ENCODE peak calls at places on chromosomes 11 and 22, in six cellular contexts. One of them, this sample, is unnamed.
A peak's percentile ranks its signal among the peaks of the same experiment; 100 is the strongest.

GRCh38 chr11:116948375-116948774 is 111.0 kb upstream of the APOA1 start:
- DNase-seq in heart right ventricle: no peak
- DNase-seq in cardiac fibroblast: peak; percentile 67
- DNase-seq in HAP-1: no peak
- DNase-seq in GM23248: peak; percentile 39
- DNase-seq in right lobe of liver: no peak
- DNase-seq in this sample: peak; percentile 19

GRCh38 chr22:27260087-27260730 is 541.3 kb downstream of the MN1 start:
- DNase-seq in heart right ventricle: no peak
- DNase-seq in cardiac fibroblast: no peak
- DNase-seq in HAP-1: no peak
- DNase-seq in GM23248: no peak
- DNase-seq in right lobe of liver: no peak
- DNase-seq in this sample: no peak

GRCh38 chr11:128903248-128904041 is 12.3 kb downstream of the KCNJ5 start:
- DNase-seq in heart right ventricle: no peak
- DNase-seq in cardiac fibroblast: no peak
- DNase-seq in HAP-1: no peak
- DNase-seq in GM23248: peak; percentile 61
- DNase-seq in right lobe of liver: peak; percentile 47
- DNase-seq in this sample: peak; percentile 16

GRCh38 chr11:78417175-78417887 is at the start of gene GAB2:
- DNase-seq in heart right ventricle: no peak
- DNase-seq in cardiac fibroblast: no peak
- DNase-seq in HAP-1: no peak
- DNase-seq in GM23248: no peak
- DNase-seq in right lobe of liver: peak; percentile 53
- DNase-seq in this sample: no peak

GRCh38 chr11:16603245-16603644 is 135.2 kb upstream of the C11orf58 start:
- DNase-seq in heart right ventricle: no peak
- DNase-seq in cardiac fibroblast: no peak
- DNase-seq in HAP-1: no peak
- DNase-seq in GM23248: no peak
- DNase-seq in right lobe of liver: no peak
- DNase-seq in this sample: no peak

GRCh38 chr22:43177479-43177878 is 9.5 kb downstream of the TTLL12 start:
- DNase-seq in heart right ventricle: no peak
- DNase-seq in cardiac fibroblast: no peak
- DNase-seq in HAP-1: no peak
- DNase-seq in GM23248: no peak
- DNase-seq in right lobe of liver: no peak
- DNase-seq in this sample: no peak

GRCh38 chr11:128707671-128708070 is 13.8 kb downstream of the FLI1 start:
- DNase-seq in heart right ventricle: no peak
- DNase-seq in cardiac fibroblast: peak; percentile 80
- DNase-seq in HAP-1: no peak
- DNase-seq in GM23248: peak; percentile 91
- DNase-seq in right lobe of liver: no peak
- DNase-seq in this sample: peak; percentile 53

GRCh38 chr22:44500623-44501022 is 2.6 kb upstream of the RTL6 start:
- DNase-seq in heart right ventricle: no peak
- DNase-seq in cardiac fibroblast: no peak
- DNase-seq in HAP-1: no peak
- DNase-seq in GM23248: no peak
- DNase-seq in right lobe of liver: no peak
- DNase-seq in this sample: no peak

GRCh38 chr11:33461319-33461718 is 204.1 kb downstream of the HIPK3 start:
- DNase-seq in heart right ventricle: no peak
- DNase-seq in cardiac fibroblast: no peak
- DNase-seq in HAP-1: no peak
- DNase-seq in GM23248: no peak
- DNase-seq in right lobe of liver: no peak
- DNase-seq in this sample: no peak

GRCh38 chr11:35682230-35683195 is 19.9 kb downstream of the TRIM44 start:
- DNase-seq in heart right ventricle: no peak
- DNase-seq in cardiac fibroblast: peak; percentile 44
- DNase-seq in HAP-1: peak; percentile 47
- DNase-seq in GM23248: peak; percentile 30
- DNase-seq in right lobe of liver: no peak
- DNase-seq in this sample: peak; percentile 14

GRCh38 chr11:2280208-2280607 is 9.8 kb upstream of the ASCL2 start:
- DNase-seq in heart right ventricle: no peak
- DNase-seq in cardiac fibroblast: no peak
- DNase-seq in HAP-1: no peak
- DNase-seq in GM23248: no peak
- DNase-seq in right lobe of liver: no peak
- DNase-seq in this sample: no peak

GRCh38 chr11:61193596-61193995 is 9.7 kb upstream of the PGA3 start:
- DNase-seq in heart right ventricle: no peak
- DNase-seq in cardiac fibroblast: no peak
- DNase-seq in HAP-1: no peak
- DNase-seq in GM23248: no peak
- DNase-seq in right lobe of liver: no peak
- DNase-seq in this sample: no peak

GRCh38 chr11:747176-748006 is at the start of gene TALDO1:
- DNase-seq in heart right ventricle: peak; percentile 93
- DNase-seq in cardiac fibroblast: peak; percentile 79
- DNase-seq in HAP-1: peak; percentile 96
- DNase-seq in GM23248: peak; percentile 97
- DNase-seq in right lobe of liver: peak; percentile 95
- DNase-seq in this sample: peak; percentile 82

GRCh38 chr11:16126361-16126760 is 230.0 kb downstream of the SOX6 start:
- DNase-seq in heart right ventricle: no peak
- DNase-seq in cardiac fibroblast: no peak
- DNase-seq in HAP-1: no peak
- DNase-seq in GM23248: no peak
- DNase-seq in right lobe of liver: no peak
- DNase-seq in this sample: no peak

GRCh38 chr11:13446444-13446843 is 16.6 kb downstream of the BTBD10 start:
- DNase-seq in heart right ventricle: no peak
- DNase-seq in cardiac fibroblast: peak; percentile 68
- DNase-seq in HAP-1: no peak
- DNase-seq in GM23248: peak; percentile 72
- DNase-seq in right lobe of liver: no peak
- DNase-seq in this sample: no peak

GRCh38 chr11:86918943-86919342 is 36.3 kb downstream of the FZD4 start:
- DNase-seq in heart right ventricle: no peak
- DNase-seq in cardiac fibroblast: peak; percentile 44
- DNase-seq in HAP-1: no peak
- DNase-seq in GM23248: no peak
- DNase-seq in right lobe of liver: no peak
- DNase-seq in this sample: peak; percentile 65

GRCh38 chr11:122668562-122669090 is 13.1 kb downstream of the UBASH3B start:
- DNase-seq in heart right ventricle: no peak
- DNase-seq in cardiac fibroblast: peak; percentile 95
- DNase-seq in HAP-1: no peak
- DNase-seq in GM23248: peak; percentile 54
- DNase-seq in right lobe of liver: no peak
- DNase-seq in this sample: peak; percentile 89

GRCh38 chr11:65180877-65181568 is 705 bp upstream of the CAPN1 start:
- DNase-seq in heart right ventricle: peak; percentile 69
- DNase-seq in cardiac fibroblast: peak; percentile 49
- DNase-seq in HAP-1: peak; percentile 88
- DNase-seq in GM23248: peak; percentile 76
- DNase-seq in right lobe of liver: peak; percentile 67
- DNase-seq in this sample: peak; percentile 63

GRCh38 chr11:122731500-122731913 is 76.0 kb downstream of the UBASH3B start:
- DNase-seq in heart right ventricle: no peak
- DNase-seq in cardiac fibroblast: peak; percentile 96
- DNase-seq in HAP-1: no peak
- DNase-seq in GM23248: peak; percentile 92
- DNase-seq in right lobe of liver: no peak
- DNase-seq in this sample: peak; percentile 81

GRCh38 chr11:64568041-64568571 is 22.9 kb upstream of the SLC22A12 start:
- DNase-seq in heart right ventricle: no peak
- DNase-seq in cardiac fibroblast: no peak
- DNase-seq in HAP-1: no peak
- DNase-seq in GM23248: no peak
- DNase-seq in right lobe of liver: no peak
- DNase-seq in this sample: no peak

GRCh38 chr11:68855205-68855978 is 13.7 kb upstream of the CPT1A start:
- DNase-seq in heart right ventricle: peak; percentile 88
- DNase-seq in cardiac fibroblast: peak; percentile 13
- DNase-seq in HAP-1: peak; percentile 48
- DNase-seq in GM23248: peak; percentile 57
- DNase-seq in right lobe of liver: peak; percentile 74
- DNase-seq in this sample: peak; percentile 38

GRCh38 chr11:68852628-68853027 is 10.9 kb upstream of the CPT1A start:
- DNase-seq in heart right ventricle: no peak
- DNase-seq in cardiac fibroblast: no peak
- DNase-seq in HAP-1: no peak
- DNase-seq in GM23248: no peak
- DNase-seq in right lobe of liver: no peak
- DNase-seq in this sample: no peak

GRCh38 chr11:68859123-68859522 is 17.4 kb upstream of the CPT1A start:
- DNase-seq in heart right ventricle: no peak
- DNase-seq in cardiac fibroblast: no peak
- DNase-seq in HAP-1: no peak
- DNase-seq in GM23248: no peak
- DNase-seq in right lobe of liver: no peak
- DNase-seq in this sample: no peak

GRCh38 chr11:68857037-68857586 is 15.4 kb upstream of the CPT1A start:
- DNase-seq in heart right ventricle: no peak
- DNase-seq in cardiac fibroblast: no peak
- DNase-seq in HAP-1: no peak
- DNase-seq in GM23248: no peak
- DNase-seq in right lobe of liver: no peak
- DNase-seq in this sample: no peak

GRCh38 chr11:68854273-68854958 is 12.7 kb upstream of the CPT1A start:
- DNase-seq in heart right ventricle: no peak
- DNase-seq in cardiac fibroblast: no peak
- DNase-seq in HAP-1: no peak
- DNase-seq in GM23248: no peak
- DNase-seq in right lobe of liver: no peak
- DNase-seq in this sample: no peak
- H3K4me3 ChIP-seq in heart right ventricle: peak overlapping the region; percentile 42
- H3K4me3 ChIP-seq in cardiac fibroblast: no peak overlapping the region
- H3K4me3 ChIP-seq in HAP-1: no peak overlapping the region
- H3K4me3 ChIP-seq in GM23248: peak overlapping the region; percentile 74
- H3K4me3 ChIP-seq in right lobe of liver: peak overlapping the region; percentile 45
- H3K4me3 ChIP-seq in this sample: no peak overlapping the region

GRCh38 chr22:48088226-48088625 is 1325.8 kb downstream of the TBC1D22A start:
- DNase-seq in heart right ventricle: no peak
- DNase-seq in cardiac fibroblast: no peak
- DNase-seq in HAP-1: no peak
- DNase-seq in GM23248: no peak
- DNase-seq in right lobe of liver: no peak
- DNase-seq in this sample: no peak
- H3K4me3 ChIP-seq in heart right ventricle: no peak overlapping the region
- H3K4me3 ChIP-seq in cardiac fibroblast: no peak overlapping the region
- H3K4me3 ChIP-seq in HAP-1: no peak overlapping the region
- H3K4me3 ChIP-seq in GM23248: no peak overlapping the region
- H3K4me3 ChIP-seq in right lobe of liver: no peak overlapping the region
- H3K4me3 ChIP-seq in this sample: no peak overlapping the region

GRCh38 chr22:48431536-48432315 is 1395.9 kb downstream of the BRD1 start:
- DNase-seq in heart right ventricle: no peak
- DNase-seq in cardiac fibroblast: no peak
- DNase-seq in HAP-1: no peak
- DNase-seq in GM23248: no peak
- DNase-seq in right lobe of liver: no peak
- DNase-seq in this sample: no peak

GRCh38 chr22:48427731-48428211 is 1399.9 kb downstream of the BRD1 start:
- DNase-seq in heart right ventricle: no peak
- DNase-seq in cardiac fibroblast: no peak
- DNase-seq in HAP-1: no peak
- DNase-seq in GM23248: no peak
- DNase-seq in right lobe of liver: no peak
- DNase-seq in this sample: no peak

GRCh38 chr22:48431014-48431413 is 1396.7 kb downstream of the BRD1 start:
- DNase-seq in heart right ventricle: no peak
- DNase-seq in cardiac fibroblast: no peak
- DNase-seq in HAP-1: no peak
- DNase-seq in GM23248: no peak
- DNase-seq in right lobe of liver: no peak
- DNase-seq in this sample: no peak

GRCh38 chr22:48428556-48429371 is 1398.9 kb downstream of the BRD1 start:
- DNase-seq in heart right ventricle: no peak
- DNase-seq in cardiac fibroblast: peak; percentile 0
- DNase-seq in HAP-1: no peak
- DNase-seq in GM23248: peak; percentile 50
- DNase-seq in right lobe of liver: no peak
- DNase-seq in this sample: no peak

DNA sequence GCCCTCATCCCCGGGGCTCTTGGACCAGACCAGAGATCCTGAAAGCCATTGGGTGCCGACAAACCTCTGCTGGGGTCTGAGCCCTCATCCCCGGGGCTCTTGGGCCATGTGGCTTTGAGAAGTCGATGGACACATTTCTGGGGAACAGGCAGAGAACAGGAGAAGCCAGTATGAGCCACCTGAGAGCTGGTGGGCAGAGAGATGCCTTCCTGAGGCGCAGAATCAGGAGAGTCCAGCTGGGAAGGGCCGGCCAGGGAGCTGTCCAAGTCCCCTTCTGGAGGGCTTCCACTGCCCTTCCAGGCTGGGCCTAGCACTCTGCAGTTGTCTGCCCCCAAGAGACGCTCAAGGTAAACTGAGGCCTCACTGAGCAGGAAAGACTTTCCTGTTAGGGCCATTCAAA is 1398.1 kb downstream of the BRD1 start:
- DNase-seq in heart right ventricle: no peak
- DNase-seq in cardiac fibroblast: no peak
- DNase-seq in HAP-1: no peak
- DNase-seq in GM23248: no peak
- DNase-seq in right lobe of liver: no peak
- DNase-seq in this sample: no peak
- H3K4me3 ChIP-seq in heart right ventricle: no peak overlapping the region
- H3K4me3 ChIP-seq in cardiac fibroblast: no peak overlapping the region
- H3K4me3 ChIP-seq in HAP-1: no peak overlapping the region
- H3K4me3 ChIP-seq in GM23248: no peak overlapping the region
- H3K4me3 ChIP-seq in right lobe of liver: no peak overlapping the region
- H3K4me3 ChIP-seq in this sample: no peak overlapping the region

GRCh38 chr11:46049325-46049860 is 71.9 kb downstream of the PHF21A start:
- DNase-seq in heart right ventricle: no peak
- DNase-seq in cardiac fibroblast: no peak
- DNase-seq in HAP-1: no peak
- DNase-seq in GM23248: no peak
- DNase-seq in right lobe of liver: no peak
- DNase-seq in this sample: no peak
- H3K4me3 ChIP-seq in heart right ventricle: no peak overlapping the region
- H3K4me3 ChIP-seq in cardiac fibroblast: no peak overlapping the region
- H3K4me3 ChIP-seq in HAP-1: no peak overlapping the region
- H3K4me3 ChIP-seq in GM23248: no peak overlapping the region
- H3K4me3 ChIP-seq in right lobe of liver: no peak overlapping the region
- H3K4me3 ChIP-seq in this sample: no peak overlapping the region